ENCODE peak calls at places on chromosomes 2 and 18, in seven cellular contexts. V is mammary epithelial cell, S is tibial nerve, J is AG04449, A is cardiac fibroblast, H is cardiac muscle cell, X is kidney. B is an unnamed sample.

GRCh38 chr2:96970248-96970875 is 16.0 kb downstream of the FAM178B start:
- DNase-seq in V (no peak), S (no peak), J (no peak), A (no peak), H (no peak), X (no peak), B (no peak)

GRCh38 chr2:47803770-47804169 is 20.8 kb downstream of the MSH6 start:
- DNase-seq in V (no peak), S (no peak), J (no peak), A (no peak), H (no peak), X (no peak), B (no peak)

GRCh38 chr2:226754821-226755536 is 44.6 kb downstream of the IRS1 start:
- DNase-seq in V (no peak), S (no peak), J (no peak), A (peak; percentile 42), H (no peak), X (no peak), B (no peak)

GRCh38 chr2:191927319-191927867 is 80.5 kb upstream of the CAVIN2 start:
- DNase-seq in V (peak; percentile 69), S (no peak), J (no peak), A (peak; percentile 86), H (peak; percentile 84), X (no peak), B (no peak)

GRCh38 chr2:31920968-31921367 is 89.8 kb downstream of the MEMO1 start:
- DNase-seq in V (no peak), S (no peak), J (no peak), A (no peak), H (no peak), X (no peak), B (no peak)

GRCh38 chr2:48767330-48767729 is 11.8 kb upstream of the LHCGR start:
- DNase-seq in V (no peak), S (no peak), J (no peak), A (no peak), H (no peak), X (no peak), B (no peak)

GRCh38 chr2:188291142-188291616 is 495 bp upstream of the GULP1 start:
- DNase-seq in V (no peak), S (no peak), J (no peak), A (peak; percentile 26), H (peak; percentile 35), X (no peak), B (no peak)

GRCh38 chr2:172931256-172931894 is 144.3 kb upstream of the MAP3K20 start:
- DNase-seq in V (no peak), S (no peak), J (no peak), A (peak; percentile 84), H (peak; percentile 76), X (no peak), B (no peak)

DNA sequence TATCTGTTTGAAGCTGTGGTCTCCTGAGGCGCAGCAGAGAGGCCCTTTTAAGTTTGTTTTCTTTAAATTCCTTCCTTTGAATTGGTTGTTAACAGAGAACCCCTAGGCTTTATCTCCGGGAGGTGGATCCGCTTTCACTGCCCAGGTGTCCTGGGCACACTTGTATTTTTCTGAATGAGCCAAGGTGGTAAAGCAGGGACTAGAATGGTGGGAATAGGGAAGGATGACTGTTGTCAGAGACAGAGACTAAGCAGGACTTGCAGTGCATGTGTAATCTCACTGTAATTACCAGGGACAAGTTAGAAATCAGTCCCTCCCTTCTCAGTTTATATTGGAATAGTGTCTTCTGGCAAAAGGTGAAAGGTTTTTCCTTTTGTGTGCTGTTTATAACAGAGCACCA is 72.8 kb downstream of the PHLPP1 start:
- DNase-seq in V (no peak), S (no peak), J (no peak), A (no peak), H (no peak), X (no peak), B (no peak)
- H3K4me3 ChIP-seq in V (no peak overlapping the region), S (no peak overlapping the region), J (no peak overlapping the region), A (no peak overlapping the region), H (no peak overlapping the region), X (no peak overlapping the region), B (no peak overlapping the region)

DNA sequence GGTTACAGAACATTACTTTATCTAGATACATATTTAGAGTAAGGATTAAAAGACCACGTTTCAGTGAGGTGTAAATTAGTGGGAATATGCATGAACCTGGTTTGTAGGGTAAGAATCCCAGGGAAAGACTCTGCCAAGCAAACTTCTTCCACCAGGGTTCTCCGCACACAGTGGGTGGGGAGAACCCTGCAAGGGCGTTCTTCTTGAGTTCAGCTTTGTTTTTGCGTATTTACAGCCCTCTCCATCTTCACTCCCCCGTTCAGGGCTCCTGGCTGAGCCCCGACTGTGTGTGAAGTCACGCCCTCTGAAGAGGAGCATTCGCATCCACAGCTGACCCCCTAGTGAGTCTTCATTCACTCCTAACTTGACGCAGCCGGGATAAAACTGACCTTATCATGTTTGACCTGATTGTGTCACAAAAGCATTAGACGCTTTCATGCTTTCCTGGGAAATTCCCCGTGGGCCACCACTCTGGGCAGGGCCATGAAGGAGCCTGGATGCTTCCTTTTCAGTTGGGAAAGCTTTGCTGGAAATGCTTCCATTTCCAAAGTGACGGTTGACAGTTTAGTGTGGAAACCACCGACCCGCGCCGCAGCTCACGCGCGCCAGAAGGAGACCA is 1.0 kb downstream of the ALKAL2 start:
- DNase-seq in V (no peak), S (no peak), J (no peak), A (no peak), H (peak; percentile 16), X (no peak), B (no peak)
- TF ChIP-seq CTCF in V (no peak), S (no peak), J (no peak), A (no peak), H (no peak), X (no peak), B (no peak)

DNA sequence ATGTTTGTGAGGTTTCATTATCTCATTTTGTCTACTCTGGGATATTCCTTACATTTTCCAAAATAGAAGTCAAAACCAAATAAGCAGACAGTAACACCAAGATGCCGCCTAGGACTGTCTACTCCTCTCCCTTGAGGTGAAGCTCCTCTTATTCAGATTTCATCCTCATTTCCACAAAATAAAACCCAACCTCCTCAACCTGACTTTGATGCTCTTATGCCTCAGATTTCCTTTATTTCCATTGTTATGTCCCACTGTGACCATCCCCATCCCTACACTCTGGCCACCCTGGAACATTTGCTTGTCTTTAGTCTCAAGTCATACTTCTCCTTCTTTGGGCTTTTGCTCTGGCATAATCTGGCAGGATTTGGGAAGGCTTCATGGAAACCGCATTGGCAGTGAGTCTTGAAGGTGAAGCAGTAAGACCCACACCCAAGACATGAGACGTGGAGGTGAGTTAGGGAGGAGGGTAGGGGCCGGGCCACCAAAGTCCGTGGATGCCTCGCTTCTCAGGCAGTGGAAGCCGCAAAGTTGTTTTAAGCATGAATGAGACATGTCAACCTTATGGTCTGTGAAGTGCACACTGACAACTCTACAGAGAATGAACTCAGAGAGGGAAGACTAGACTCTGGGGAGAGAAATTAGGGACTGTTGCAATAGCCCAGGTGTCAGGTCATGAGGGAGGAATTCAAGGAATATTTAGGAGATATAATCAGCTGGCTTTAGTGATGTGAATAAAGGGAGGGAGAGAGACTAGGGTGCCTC is 63.6 kb downstream of the DDX1 start:
- DNase-seq in V (no peak), S (no peak), J (no peak), A (no peak), H (no peak), X (no peak), B (no peak)
- H3K4me3 ChIP-seq in V (no peak overlapping the region), S (no peak overlapping the region), J (no peak overlapping the region), A (no peak overlapping the region), H (no peak overlapping the region), X (no peak overlapping the region), B (no peak overlapping the region)

GRCh38 chr2:197499594-197500502 is at the start of the genes HSPD1 and HSPE1:
- DNase-seq in V (peak; percentile 100), S (peak; percentile 95), J (peak; percentile 93), A (peak; percentile 100), H (peak; percentile 100), X (peak; percentile 100), B (peak; percentile 95)
- TF ChIP-seq CTCF in V (no peak), S (no peak), J (no peak), A (no peak), H (no peak), X (peak; percentile 63), B (no peak)

GRCh38 chr2:155842103-155842502 is 490.4 kb downstream of the NR4A2 start:
- DNase-seq in V (peak; percentile 24), S (no peak), J (no peak), A (peak; percentile 1), H (peak; percentile 0), X (no peak), B (no peak)
- H3K4me3 ChIP-seq in V (no peak overlapping the region), S (no peak overlapping the region), J (no peak overlapping the region), A (no peak overlapping the region), H (no peak overlapping the region), X (no peak overlapping the region), B (no peak overlapping the region)

GRCh38 chr2:181574321-181574720 is 82.6 kb downstream of the CERKL start:
- DNase-seq in V (no peak), S (no peak), J (no peak), A (no peak), H (no peak), X (no peak), B (no peak)

GRCh38 chr2:181573140-181573736 is 83.7 kb downstream of the CERKL start:
- DNase-seq in V (peak; percentile 12), S (no peak), J (no peak), A (peak; percentile 52), H (peak; percentile 60), X (no peak), B (no peak)

GRCh38 chr2:181575024-181575649 is 81.8 kb downstream of the CERKL start:
- DNase-seq in V (no peak), S (no peak), J (no peak), A (no peak), H (no peak), X (no peak), B (no peak)

GRCh38 chr2:181570059-181570458 is 86.8 kb downstream of the CERKL start:
- DNase-seq in V (no peak), S (no peak), J (no peak), A (no peak), H (no peak), X (no peak), B (no peak)

GRCh38 chr2:181570833-181571661 is 85.9 kb downstream of the CERKL start:
- DNase-seq in V (no peak), S (no peak), J (no peak), A (peak; percentile 29), H (peak; percentile 27), X (no peak), B (no peak)
- TF ChIP-seq CTCF in V (peak; percentile 34), S (no peak), J (no peak), A (peak; percentile 26), H (peak; percentile 52), X (no peak), B (peak; percentile 29)